ENCODE peak calls at places on chromosomes 12 and 14, in eight cellular contexts. U, Y, X, I, K, R, E and Q are unnamed samples.
A peak's percentile ranks its signal among the peaks of the same experiment; 100 is the strongest.

GRCh38 chr14:85187521-85187920 is 342.4 kb upstream of the FLRT2 start:
- DNase-seq in Y (no peak), R (no peak), X (no peak), U (no peak), K (no peak), I (no peak), E (no peak), Q (no peak)

GRCh38 chr12:53062977-53063707 is 13.3 kb downstream of the TNS2 start:
- DNase-seq in Y (no peak), K (no peak), U (no peak), E (no peak), X (no peak), I (no peak), R (peak; percentile 6), Q (no peak)

GRCh38 chr12:109910969-109911348 is 10.9 kb downstream of the TCHP start:
- DNase-seq in U (no peak), Y (no peak), X (peak; percentile 81), I (no peak), E (no peak), R (peak; percentile 71), K (no peak), Q (no peak)

GRCh38 chr12:59322473-59322872 is 273.4 kb upstream of the SLC16A7 start:
- DNase-seq in R (no peak), I (no peak), E (peak; percentile 70), Y (no peak), U (no peak), X (no peak), K (no peak), Q (no peak)

GRCh38 chr12:124675881-124676688 is 108.7 kb upstream of the NCOR2 start:
- DNase-seq in U (no peak), I (no peak), K (no peak), E (no peak), X (no peak), Y (no peak), R (no peak), Q (peak; percentile 76)

GRCh38 chr12:119920064-119920463 is 42.9 kb upstream of the CIT start:
- DNase-seq in I (no peak), X (no peak), U (no peak), E (no peak), Y (no peak), R (no peak), K (no peak), Q (no peak)

GRCh38 chr14:105343194-105343593 is 28.6 kb downstream of the PACS2 start:
- DNase-seq in X (no peak), Y (no peak), K (no peak), R (peak; percentile 81), U (no peak), I (no peak), E (no peak), Q (no peak)

GRCh38 chr12:127294651-127295205 is 972.2 kb upstream of the TMEM132C start:
- DNase-seq in U (no peak), E (no peak), I (no peak), Y (no peak), K (no peak), R (no peak), X (no peak), Q (no peak)

GRCh38 chr14:102171173-102172020 is 31.7 kb downstream of the WDR20 start:
- DNase-seq in X (no peak), Y (no peak), R (no peak), E (no peak), K (no peak), I (no peak), U (no peak), Q (no peak)

GRCh38 chr12:71063087-71063486 is 94.7 kb downstream of the TSPAN8 start:
- DNase-seq in Y (no peak), I (no peak), K (no peak), E (no peak), X (no peak), U (no peak), R (no peak), Q (no peak)

GRCh38 chr14:72457641-72458040 is 436.3 kb downstream of the DPF3 start:
- DNase-seq in Y (no peak), K (no peak), E (no peak), X (peak; percentile 19), R (no peak), I (no peak), U (no peak), Q (no peak)

GRCh38 chr12:45666452-45667215 is 62.9 kb upstream of the ARID2 start:
- DNase-seq in U (no peak), R (no peak), E (no peak), X (no peak), K (no peak), Y (no peak), I (no peak), Q (no peak)

GRCh38 chr14:95310635-95311380 is 8.9 kb downstream of the CLMN start:
- DNase-seq in K (no peak), X (no peak), E (no peak), R (no peak), U (no peak), Y (no peak), I (peak; percentile 62), Q (no peak)

GRCh38 chr12:88207921-88208640 is 66.0 kb downstream of the TMTC3 start:
- DNase-seq in R (no peak), K (peak; percentile 23), X (no peak), Y (no peak), I (no peak), E (no peak), U (no peak), Q (no peak)

GRCh38 chr12:89960607-89961394 is 252.2 kb upstream of the ATP2B1 start:
- DNase-seq in K (no peak), U (no peak), I (peak; percentile 84), X (no peak), Y (no peak), R (no peak), E (no peak), Q (no peak)

GRCh38 chr12:19575307-19576243 is 136.3 kb downstream of the AEBP2 start:
- DNase-seq in X (no peak), R (peak; percentile 89), U (peak; percentile 75), Y (peak; percentile 13), I (no peak), K (peak; percentile 41), E (peak; percentile 39), Q (peak; percentile 75)

GRCh38 chr14:104131968-104132732 is 6.2 kb upstream of the KIF26A start:
- DNase-seq in R (no peak), Y (peak; percentile 2), K (no peak), U (peak; percentile 53), E (no peak), X (no peak), I (peak; percentile 4), Q (no peak)

GRCh38 chr14:104129556-104129955 is 8.8 kb upstream of the KIF26A start:
- DNase-seq in R (no peak), E (no peak), I (no peak), K (no peak), X (no peak), U (no peak), Y (no peak), Q (no peak)

GRCh38 chr14:104128981-104129380 is 9.4 kb upstream of the KIF26A start:
- DNase-seq in I (no peak), E (no peak), R (no peak), X (no peak), U (no peak), K (no peak), Y (no peak), Q (no peak)

GRCh38 chr14:104132981-104133380 is 5.4 kb upstream of the KIF26A start:
- DNase-seq in R (peak; percentile 14), E (no peak), Y (peak; percentile 2), U (peak; percentile 48), K (no peak), X (no peak), I (no peak), Q (peak; percentile 41)

DNA sequence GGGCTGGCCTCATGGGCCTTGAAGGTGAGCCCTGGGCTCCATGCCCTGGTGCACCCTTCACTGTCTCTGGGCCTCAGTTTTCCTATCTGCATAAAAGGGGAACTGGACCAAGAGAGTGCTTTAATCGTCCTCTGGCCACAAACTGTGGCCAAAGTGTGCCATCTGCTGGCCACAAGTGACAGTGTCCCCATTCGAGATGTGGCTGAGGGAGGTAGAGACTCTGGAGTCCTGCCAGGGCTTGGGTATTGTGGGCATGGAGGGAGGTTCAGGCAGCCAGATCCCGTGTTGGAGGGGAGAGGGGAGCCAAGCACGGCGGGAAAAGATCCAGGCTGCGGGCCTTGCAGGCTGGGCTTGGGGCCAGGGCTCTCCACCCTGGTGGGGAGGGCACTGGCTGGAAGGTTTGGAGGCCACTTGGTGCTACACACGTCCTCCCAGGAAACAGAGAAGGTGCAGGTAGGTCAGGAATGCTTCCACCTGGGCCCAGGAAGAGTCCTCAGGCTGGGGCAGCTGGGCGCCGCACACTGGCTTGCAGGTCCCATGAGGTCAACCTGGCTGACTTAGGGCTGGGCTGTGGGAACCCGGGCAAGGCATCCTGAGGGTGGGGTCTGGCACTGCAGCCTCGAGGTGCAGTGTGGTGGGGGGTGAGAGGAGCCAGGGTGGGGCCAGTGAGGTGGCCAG is 7.3 kb upstream of the KIF26A start:
- DNase-seq in E (peak; percentile 82), I (peak; percentile 66), Y (peak; percentile 23), X (peak; percentile 65), U (peak; percentile 60), R (peak; percentile 87), K (no peak), Q (peak; percentile 62)
- TF ChIP-seq EP300 in E (no peak), I (no peak), Y (no peak), X (no peak), U (no peak), R (no peak), K (no peak), Q (no peak)

GRCh38 chr12:10501031-10501430 is 4.7 kb upstream of the EIF2S3B start:
- DNase-seq in U (no peak), R (no peak), X (no peak), E (no peak), Y (no peak), K (no peak), I (no peak), Q (no peak)
- TF ChIP-seq EP300 in U (no peak), R (no peak), X (no peak), E (no peak), Y (no peak), K (no peak), I (no peak), Q (no peak)

DNA sequence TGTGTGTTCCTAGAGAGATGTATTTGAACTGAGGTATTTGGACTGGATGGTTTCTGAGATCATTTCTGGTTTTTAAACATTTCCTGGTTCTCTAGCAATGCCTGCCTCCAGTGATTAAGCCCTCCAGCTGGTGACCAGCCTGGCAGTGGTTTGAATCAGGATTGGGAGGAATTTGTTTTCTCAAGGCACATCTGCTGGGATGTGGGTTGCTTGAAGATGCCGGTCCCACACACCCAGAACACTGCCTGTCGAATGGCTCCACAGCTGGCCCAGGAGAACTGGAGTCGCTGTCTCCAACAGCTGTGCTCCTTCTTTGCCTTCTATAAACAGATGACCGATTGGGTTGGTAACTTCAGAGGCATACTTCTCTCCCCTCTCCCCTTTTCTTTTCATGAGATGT is 258.0 kb upstream of the DDHD1 start:
- DNase-seq in R (no peak), U (no peak), Y (no peak), X (no peak), I (no peak), E (no peak), K (no peak), Q (no peak)
- TF ChIP-seq EP300 in R (no peak), U (no peak), Y (no peak), X (no peak), I (no peak), E (no peak), K (no peak), Q (no peak)

DNA sequence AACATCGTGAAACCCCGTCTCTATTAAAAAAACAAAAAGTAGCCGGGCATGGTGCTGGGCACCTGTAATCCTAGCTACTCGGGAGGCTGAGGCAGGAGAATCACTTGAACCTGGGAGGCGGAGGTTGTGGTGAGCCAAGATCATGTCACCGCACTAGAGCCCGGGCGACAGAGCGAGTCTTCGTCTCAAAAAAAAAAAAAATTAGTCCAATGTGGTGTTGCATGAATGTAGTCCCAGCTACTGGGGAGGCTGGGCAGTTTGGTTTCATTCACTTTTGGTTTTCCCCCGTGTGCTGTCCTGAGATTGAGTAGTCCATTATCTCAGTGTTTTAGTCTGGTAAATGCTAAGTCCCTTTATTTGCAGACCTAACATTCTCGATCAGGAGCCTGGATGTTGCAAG is 19.5 kb downstream of the RPS29 start:
- DNase-seq in I (no peak), R (no peak), K (no peak), Y (no peak), X (no peak), U (no peak), E (no peak), Q (no peak)
- TF ChIP-seq EP300 in I (no peak), R (no peak), K (no peak), Y (no peak), X (no peak), U (no peak), E (no peak), Q (no peak)